ENCODE peak calls at places on chromosome 21, in ten cellular contexts. One of them, this sample, is unnamed.

GRCh38 chr21:46056450-46056903 is 41.4 kb upstream of the COL6A2 start:
- DNase-seq in stimulated activated naive CD8-positive, alpha-beta T cell treated with anti-CD3 and anti-CD28 coated beads, Interleukin-15, Interleukin-2, amounts not matched to agents 100 U/mL and 50 U/mL, for 24 hours: peak; percentile 67
- DNase-seq in endodermal cell: peak; percentile 48
- DNase-seq in naive thymus-derived CD8-positive, alpha-beta T cell: no peak
- DNase-seq in pulmonary artery endothelial cell: no peak
- DNase-seq in HEK293T: no peak
- DNase-seq in IMR-90: peak; percentile 94
- DNase-seq in K562: no peak
- DNase-seq in CD8-positive, alpha-beta memory T cell: no peak
- DNase-seq in bronchial epithelial cell: no peak
- DNase-seq in this sample: no peak

GRCh38 chr21:25925064-25925463 is 190.3 kb downstream of the GABPA start:
- DNase-seq in stimulated activated naive CD8-positive, alpha-beta T cell treated with anti-CD3 and anti-CD28 coated beads, Interleukin-15, Interleukin-2, amounts not matched to agents 100 U/mL and 50 U/mL, for 24 hours: no peak
- DNase-seq in endodermal cell: no peak
- DNase-seq in naive thymus-derived CD8-positive, alpha-beta T cell: no peak
- DNase-seq in pulmonary artery endothelial cell: no peak
- DNase-seq in HEK293T: no peak
- DNase-seq in IMR-90: no peak
- DNase-seq in K562: no peak
- DNase-seq in CD8-positive, alpha-beta memory T cell: no peak
- DNase-seq in bronchial epithelial cell: no peak
- DNase-seq in this sample: no peak

GRCh38 chr21:41367598-41368360 is 6.0 kb downstream of the MX2 start:
- DNase-seq in stimulated activated naive CD8-positive, alpha-beta T cell treated with anti-CD3 and anti-CD28 coated beads, Interleukin-15, Interleukin-2, amounts not matched to agents 100 U/mL and 50 U/mL, for 24 hours: no peak
- DNase-seq in endodermal cell: peak; percentile 35
- DNase-seq in naive thymus-derived CD8-positive, alpha-beta T cell: no peak
- DNase-seq in pulmonary artery endothelial cell: no peak
- DNase-seq in HEK293T: no peak
- DNase-seq in IMR-90: no peak
- DNase-seq in K562: no peak
- DNase-seq in CD8-positive, alpha-beta memory T cell: no peak
- DNase-seq in bronchial epithelial cell: no peak
- DNase-seq in this sample: no peak

GRCh38 chr21:46052703-46053651 is 44.9 kb upstream of the COL6A2 start:
- DNase-seq in stimulated activated naive CD8-positive, alpha-beta T cell treated with anti-CD3 and anti-CD28 coated beads, Interleukin-15, Interleukin-2, amounts not matched to agents 100 U/mL and 50 U/mL, for 24 hours: peak; percentile 75
- DNase-seq in endodermal cell: no peak
- DNase-seq in naive thymus-derived CD8-positive, alpha-beta T cell: no peak
- DNase-seq in pulmonary artery endothelial cell: no peak
- DNase-seq in HEK293T: no peak
- DNase-seq in IMR-90: peak; percentile 95
- DNase-seq in K562: no peak
- DNase-seq in CD8-positive, alpha-beta memory T cell: peak; percentile 60
- DNase-seq in bronchial epithelial cell: no peak
- DNase-seq in this sample: peak; percentile 33

GRCh38 chr21:32198369-32198768 is 80.5 kb downstream of the MIS18A start:
- DNase-seq in stimulated activated naive CD8-positive, alpha-beta T cell treated with anti-CD3 and anti-CD28 coated beads, Interleukin-15, Interleukin-2, amounts not matched to agents 100 U/mL and 50 U/mL, for 24 hours: no peak
- DNase-seq in endodermal cell: no peak
- DNase-seq in naive thymus-derived CD8-positive, alpha-beta T cell: no peak
- DNase-seq in pulmonary artery endothelial cell: no peak
- DNase-seq in HEK293T: no peak
- DNase-seq in IMR-90: no peak
- DNase-seq in K562: no peak
- DNase-seq in CD8-positive, alpha-beta memory T cell: no peak
- DNase-seq in bronchial epithelial cell: no peak
- DNase-seq in this sample: no peak

GRCh38 chr21:17925900-17926299 is 106.7 kb upstream of the C21orf91 start:
- DNase-seq in stimulated activated naive CD8-positive, alpha-beta T cell treated with anti-CD3 and anti-CD28 coated beads, Interleukin-15, Interleukin-2, amounts not matched to agents 100 U/mL and 50 U/mL, for 24 hours: no peak
- DNase-seq in endodermal cell: no peak
- DNase-seq in naive thymus-derived CD8-positive, alpha-beta T cell: no peak
- DNase-seq in pulmonary artery endothelial cell: no peak
- DNase-seq in HEK293T: no peak
- DNase-seq in IMR-90: peak; percentile 24
- DNase-seq in K562: no peak
- DNase-seq in CD8-positive, alpha-beta memory T cell: no peak
- DNase-seq in bronchial epithelial cell: peak; percentile 33
- DNase-seq in this sample: no peak

GRCh38 chr21:38804617-38805281 is 980 bp upstream of the ETS2 start:
- DNase-seq in stimulated activated naive CD8-positive, alpha-beta T cell treated with anti-CD3 and anti-CD28 coated beads, Interleukin-15, Interleukin-2, amounts not matched to agents 100 U/mL and 50 U/mL, for 24 hours: peak; percentile 65
- DNase-seq in endodermal cell: peak; percentile 84
- DNase-seq in naive thymus-derived CD8-positive, alpha-beta T cell: no peak
- DNase-seq in pulmonary artery endothelial cell: no peak
- DNase-seq in HEK293T: no peak
- DNase-seq in IMR-90: peak; percentile 54
- DNase-seq in K562: peak; percentile 62
- DNase-seq in CD8-positive, alpha-beta memory T cell: no peak
- DNase-seq in bronchial epithelial cell: peak; percentile 97
- DNase-seq in this sample: peak; percentile 40

GRCh38 chr21:26949830-26950229 is 17.1 kb downstream of the ADAMTS5 start:
- DNase-seq in stimulated activated naive CD8-positive, alpha-beta T cell treated with anti-CD3 and anti-CD28 coated beads, Interleukin-15, Interleukin-2, amounts not matched to agents 100 U/mL and 50 U/mL, for 24 hours: no peak
- DNase-seq in endodermal cell: no peak
- DNase-seq in naive thymus-derived CD8-positive, alpha-beta T cell: no peak
- DNase-seq in pulmonary artery endothelial cell: no peak
- DNase-seq in HEK293T: no peak
- DNase-seq in IMR-90: no peak
- DNase-seq in K562: no peak
- DNase-seq in CD8-positive, alpha-beta memory T cell: no peak
- DNase-seq in bronchial epithelial cell: no peak
- DNase-seq in this sample: no peak

GRCh38 chr21:45725844-45726200 is 82.3 kb downstream of the PCBP3 start:
- DNase-seq in stimulated activated naive CD8-positive, alpha-beta T cell treated with anti-CD3 and anti-CD28 coated beads, Interleukin-15, Interleukin-2, amounts not matched to agents 100 U/mL and 50 U/mL, for 24 hours: no peak
- DNase-seq in endodermal cell: no peak
- DNase-seq in naive thymus-derived CD8-positive, alpha-beta T cell: no peak
- DNase-seq in pulmonary artery endothelial cell: no peak
- DNase-seq in HEK293T: no peak
- DNase-seq in IMR-90: no peak
- DNase-seq in K562: no peak
- DNase-seq in CD8-positive, alpha-beta memory T cell: no peak
- DNase-seq in bronchial epithelial cell: no peak
- DNase-seq in this sample: no peak

GRCh38 chr21:39452207-39452964 is 616 bp downstream of the SH3BGR start:
- DNase-seq in stimulated activated naive CD8-positive, alpha-beta T cell treated with anti-CD3 and anti-CD28 coated beads, Interleukin-15, Interleukin-2, amounts not matched to agents 100 U/mL and 50 U/mL, for 24 hours: no peak
- DNase-seq in endodermal cell: no peak
- DNase-seq in naive thymus-derived CD8-positive, alpha-beta T cell: no peak
- DNase-seq in pulmonary artery endothelial cell: no peak
- DNase-seq in HEK293T: no peak
- DNase-seq in IMR-90: peak; percentile 83
- DNase-seq in K562: no peak
- DNase-seq in CD8-positive, alpha-beta memory T cell: no peak
- DNase-seq in bronchial epithelial cell: peak; percentile 47
- DNase-seq in this sample: no peak

GRCh38 chr21:36700295-36700960 is 1.5 kb downstream of the SIM2 start:
- DNase-seq in stimulated activated naive CD8-positive, alpha-beta T cell treated with anti-CD3 and anti-CD28 coated beads, Interleukin-15, Interleukin-2, amounts not matched to agents 100 U/mL and 50 U/mL, for 24 hours: peak; percentile 8
- DNase-seq in endodermal cell: peak; percentile 61
- DNase-seq in naive thymus-derived CD8-positive, alpha-beta T cell: no peak
- DNase-seq in pulmonary artery endothelial cell: no peak
- DNase-seq in HEK293T: no peak
- DNase-seq in IMR-90: no peak
- DNase-seq in K562: no peak
- DNase-seq in CD8-positive, alpha-beta memory T cell: no peak
- DNase-seq in bronchial epithelial cell: no peak
- DNase-seq in this sample: no peak

GRCh38 chr21:44892536-44893277 is 19.2 kb upstream of the PTTG1IP start:
- DNase-seq in stimulated activated naive CD8-positive, alpha-beta T cell treated with anti-CD3 and anti-CD28 coated beads, Interleukin-15, Interleukin-2, amounts not matched to agents 100 U/mL and 50 U/mL, for 24 hours: peak; percentile 84
- DNase-seq in endodermal cell: peak; percentile 88
- DNase-seq in naive thymus-derived CD8-positive, alpha-beta T cell: peak; percentile 71
- DNase-seq in pulmonary artery endothelial cell: no peak
- DNase-seq in HEK293T: peak; percentile 82
- DNase-seq in IMR-90: peak; percentile 19
- DNase-seq in K562: peak; percentile 81
- DNase-seq in CD8-positive, alpha-beta memory T cell: peak; percentile 69
- DNase-seq in bronchial epithelial cell: no peak
- DNase-seq in this sample: peak; percentile 26

This sample was measured in HCT116.